ENCODE peak calls at places on chromosomes 6 and 20, in ten cellular contexts. One of them, this sample, is unnamed.

GRCh38 chr20:32484221-32485125 is 100.7 kb downstream of the NOL4L start:
- DNase-seq in adrenal gland: peak
- DNase-seq in K562: no peak
- DNase-seq in nephron progenitor cell: peak
- DNase-seq in fibroblast of the aortic adventitia: no peak
- DNase-seq in neural crest cell: peak
- DNase-seq in BJ: no peak
- DNase-seq in pancreas: peak
- DNase-seq in stomach: peak
- DNase-seq in astrocyte of the spinal cord: no peak
- DNase-seq in this sample: peak

GRCh38 chr20:62288535-62289105 is 14.2 kb upstream of the ADRM1 start:
- DNase-seq in neural crest cell: no peak
- DNase-seq in pancreas: no peak
- DNase-seq in fibroblast of the aortic adventitia: no peak
- DNase-seq in astrocyte of the spinal cord: no peak
- DNase-seq in stomach: no peak
- DNase-seq in K562: no peak
- DNase-seq in adrenal gland: no peak
- DNase-seq in BJ: no peak
- DNase-seq in nephron progenitor cell: no peak
- DNase-seq in this sample: no peak

GRCh38 chr6:31058128-31058894 is 48.0 kb downstream of the MUC22 start:
- DNase-seq in neural crest cell: no peak
- DNase-seq in nephron progenitor cell: no peak
- DNase-seq in adrenal gland: no peak
- DNase-seq in stomach: no peak
- DNase-seq in K562: peak
- DNase-seq in BJ: peak
- DNase-seq in pancreas: no peak
- DNase-seq in astrocyte of the spinal cord: peak
- DNase-seq in fibroblast of the aortic adventitia: peak
- DNase-seq in this sample: peak

GRCh38 chr6:136592930-136593673 is 42.9 kb upstream of the MAP7 start:
- DNase-seq in K562: no peak
- DNase-seq in BJ: no peak
- DNase-seq in stomach: no peak
- DNase-seq in pancreas: no peak
- DNase-seq in astrocyte of the spinal cord: peak
- DNase-seq in neural crest cell: no peak
- DNase-seq in fibroblast of the aortic adventitia: peak
- DNase-seq in adrenal gland: no peak
- DNase-seq in nephron progenitor cell: no peak
- DNase-seq in this sample: peak

GRCh38 chr6:70423189-70424133 is 10.2 kb downstream of the FAM135A start:
- DNase-seq in fibroblast of the aortic adventitia: no peak
- DNase-seq in pancreas: no peak
- DNase-seq in neural crest cell: no peak
- DNase-seq in stomach: no peak
- DNase-seq in BJ: no peak
- DNase-seq in adrenal gland: no peak
- DNase-seq in nephron progenitor cell: no peak
- DNase-seq in astrocyte of the spinal cord: no peak
- DNase-seq in K562: no peak
- DNase-seq in this sample: no peak

GRCh38 chr20:49435639-49436038 is 46.8 kb downstream of the KCNB1 start:
- DNase-seq in neural crest cell: no peak
- DNase-seq in fibroblast of the aortic adventitia: no peak
- DNase-seq in stomach: no peak
- DNase-seq in nephron progenitor cell: no peak
- DNase-seq in pancreas: no peak
- DNase-seq in adrenal gland: no peak
- DNase-seq in K562: no peak
- DNase-seq in BJ: no peak
- DNase-seq in astrocyte of the spinal cord: no peak
- DNase-seq in this sample: peak

GRCh38 chr6:149233056-149233715 is 84.3 kb upstream of the TAB2 start:
- DNase-seq in nephron progenitor cell: no peak
- DNase-seq in pancreas: no peak
- DNase-seq in stomach: no peak
- DNase-seq in astrocyte of the spinal cord: peak
- DNase-seq in K562: peak
- DNase-seq in neural crest cell: no peak
- DNase-seq in adrenal gland: no peak
- DNase-seq in BJ: peak
- DNase-seq in fibroblast of the aortic adventitia: peak
- DNase-seq in this sample: peak

GRCh38 chr20:31497838-31498540 is 16.3 kb upstream of the HM13 start:
- DNase-seq in astrocyte of the spinal cord: no peak
- DNase-seq in K562: peak
- DNase-seq in stomach: no peak
- DNase-seq in pancreas: no peak
- DNase-seq in fibroblast of the aortic adventitia: peak
- DNase-seq in adrenal gland: peak
- DNase-seq in nephron progenitor cell: no peak
- DNase-seq in neural crest cell: no peak
- DNase-seq in BJ: no peak
- DNase-seq in this sample: peak

GRCh38 chr6:138590796-138591709 is 91.8 kb upstream of the NHSL1 start:
- DNase-seq in nephron progenitor cell: peak
- DNase-seq in neural crest cell: peak
- DNase-seq in pancreas: peak
- DNase-seq in K562: peak
- DNase-seq in fibroblast of the aortic adventitia: peak
- DNase-seq in adrenal gland: peak
- DNase-seq in astrocyte of the spinal cord: peak
- DNase-seq in stomach: peak
- DNase-seq in BJ: no peak
- DNase-seq in this sample: peak

GRCh38 chr6:125191916-125192609 is 38.5 kb downstream of the TPD52L1 start:
- DNase-seq in fibroblast of the aortic adventitia: peak
- DNase-seq in neural crest cell: peak
- DNase-seq in nephron progenitor cell: peak
- DNase-seq in stomach: peak
- DNase-seq in K562: peak
- DNase-seq in BJ: no peak
- DNase-seq in adrenal gland: peak
- DNase-seq in astrocyte of the spinal cord: peak
- DNase-seq in pancreas: peak
- DNase-seq in this sample: peak

GRCh38 chr6:42692151-42692911 is 30.1 kb downstream of the PRPH2 start:
- DNase-seq in pancreas: no peak
- DNase-seq in BJ: no peak
- DNase-seq in fibroblast of the aortic adventitia: peak
- DNase-seq in nephron progenitor cell: no peak
- DNase-seq in astrocyte of the spinal cord: peak
- DNase-seq in adrenal gland: peak
- DNase-seq in K562: no peak
- DNase-seq in neural crest cell: no peak
- DNase-seq in stomach: no peak
- DNase-seq in this sample: peak

GRCh38 chr20:34680586-34680985 is 3.7 kb upstream of the PIGU start:
- DNase-seq in K562: no peak
- DNase-seq in astrocyte of the spinal cord: no peak
- DNase-seq in fibroblast of the aortic adventitia: peak
- DNase-seq in adrenal gland: no peak
- DNase-seq in nephron progenitor cell: no peak
- DNase-seq in BJ: no peak
- DNase-seq in neural crest cell: no peak
- DNase-seq in stomach: no peak
- DNase-seq in pancreas: no peak
- DNase-seq in this sample: peak

GRCh38 chr6:148193063-148193680 is 149.5 kb upstream of the SASH1 start:
- DNase-seq in pancreas: no peak
- DNase-seq in K562: no peak
- DNase-seq in adrenal gland: no peak
- DNase-seq in stomach: peak
- DNase-seq in neural crest cell: no peak
- DNase-seq in BJ: no peak
- DNase-seq in fibroblast of the aortic adventitia: peak
- DNase-seq in nephron progenitor cell: no peak
- DNase-seq in astrocyte of the spinal cord: no peak
- DNase-seq in this sample: peak

GRCh38 chr6:55636406-55637102 is 57.6 kb upstream of the HMGCLL1 start:
- DNase-seq in K562: no peak
- DNase-seq in nephron progenitor cell: no peak
- DNase-seq in stomach: no peak
- DNase-seq in astrocyte of the spinal cord: peak
- DNase-seq in pancreas: no peak
- DNase-seq in BJ: no peak
- DNase-seq in neural crest cell: no peak
- DNase-seq in fibroblast of the aortic adventitia: peak
- DNase-seq in adrenal gland: no peak
- DNase-seq in this sample: peak

DNA sequence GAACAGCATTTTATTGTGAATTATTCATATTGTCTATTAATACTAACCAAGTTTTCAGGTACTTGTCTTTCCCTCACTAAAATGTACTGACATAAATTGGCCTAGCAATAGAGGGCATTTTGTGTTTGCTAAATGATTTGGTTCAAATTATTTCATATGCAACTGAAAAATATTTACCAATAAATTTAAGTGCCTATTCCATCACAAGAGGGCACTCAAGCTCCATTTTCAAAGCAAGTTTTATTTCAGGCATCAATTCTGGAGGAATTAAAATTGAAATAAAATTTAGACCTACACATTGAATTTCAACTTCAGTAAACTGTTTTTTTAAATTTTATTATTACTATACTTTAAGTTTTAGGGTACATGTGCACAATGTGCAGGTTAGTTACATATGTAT is 114.3 kb upstream of the SYNCRIP start:
- DNase-seq in adrenal gland: no peak
- DNase-seq in pancreas: no peak
- DNase-seq in BJ: no peak
- DNase-seq in neural crest cell: no peak
- DNase-seq in fibroblast of the aortic adventitia: peak
- DNase-seq in astrocyte of the spinal cord: peak
- DNase-seq in nephron progenitor cell: no peak
- DNase-seq in K562: no peak
- DNase-seq in stomach: no peak
- DNase-seq in this sample: peak
- TF ChIP-seq CTCF in adrenal gland: peak
- TF ChIP-seq CTCF in pancreas: peak
- TF ChIP-seq CTCF in BJ: peak
- TF ChIP-seq CTCF in neural crest cell: peak
- TF ChIP-seq CTCF in fibroblast of the aortic adventitia: peak
- TF ChIP-seq CTCF in astrocyte of the spinal cord: peak
- TF ChIP-seq CTCF in nephron progenitor cell: peak
- TF ChIP-seq CTCF in K562: no peak
- TF ChIP-seq CTCF in stomach: no peak
- TF ChIP-seq CTCF in this sample: peak

GRCh38 chr6:78953798-78954197 is 86.4 kb downstream of the IRAK1BP1 start:
- DNase-seq in pancreas: no peak
- DNase-seq in BJ: no peak
- DNase-seq in astrocyte of the spinal cord: no peak
- DNase-seq in neural crest cell: no peak
- DNase-seq in adrenal gland: no peak
- DNase-seq in nephron progenitor cell: no peak
- DNase-seq in fibroblast of the aortic adventitia: no peak
- DNase-seq in stomach: no peak
- DNase-seq in K562: no peak
- DNase-seq in this sample: no peak
- TF ChIP-seq CTCF in pancreas: no peak
- TF ChIP-seq CTCF in BJ: no peak
- TF ChIP-seq CTCF in astrocyte of the spinal cord: no peak
- TF ChIP-seq CTCF in neural crest cell: no peak
- TF ChIP-seq CTCF in adrenal gland: no peak
- TF ChIP-seq CTCF in nephron progenitor cell: no peak
- TF ChIP-seq CTCF in fibroblast of the aortic adventitia: no peak
- TF ChIP-seq CTCF in stomach: no peak
- TF ChIP-seq CTCF in K562: no peak
- TF ChIP-seq CTCF in this sample: no peak

DNA sequence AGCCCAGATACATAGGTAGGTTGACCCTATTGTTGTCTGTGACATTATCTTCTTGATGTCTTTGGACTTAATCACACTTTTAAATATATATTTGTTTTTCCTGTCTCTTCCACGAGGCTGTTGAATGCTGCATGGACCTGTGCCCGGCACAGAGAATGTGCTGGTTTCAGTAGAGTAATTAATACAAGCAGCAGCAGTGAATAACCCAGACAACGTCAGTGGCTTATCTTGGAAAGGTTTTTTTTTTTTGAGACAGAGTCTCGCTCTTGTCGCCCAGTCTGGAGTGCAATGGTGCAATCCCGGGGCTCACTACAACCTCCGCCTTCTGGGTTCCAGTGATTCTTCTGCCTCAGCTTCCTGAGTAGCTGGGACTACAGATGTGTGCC is 108.2 kb downstream of the CDH26 start:
- DNase-seq in nephron progenitor cell: no peak
- DNase-seq in K562: no peak
- DNase-seq in BJ: no peak
- DNase-seq in adrenal gland: no peak
- DNase-seq in neural crest cell: no peak
- DNase-seq in fibroblast of the aortic adventitia: no peak
- DNase-seq in stomach: no peak
- DNase-seq in pancreas: no peak
- DNase-seq in astrocyte of the spinal cord: no peak
- DNase-seq in this sample: no peak
- TF ChIP-seq CTCF in nephron progenitor cell: no peak
- TF ChIP-seq CTCF in K562: no peak
- TF ChIP-seq CTCF in BJ: no peak
- TF ChIP-seq CTCF in adrenal gland: no peak
- TF ChIP-seq CTCF in neural crest cell: no peak
- TF ChIP-seq CTCF in fibroblast of the aortic adventitia: no peak
- TF ChIP-seq CTCF in stomach: no peak
- TF ChIP-seq CTCF in pancreas: no peak
- TF ChIP-seq CTCF in astrocyte of the spinal cord: no peak
- TF ChIP-seq CTCF in this sample: no peak

GRCh38 chr6:52346503-52346902 is 15.4 kb upstream of the PAQR8 start:
- DNase-seq in neural crest cell: no peak
- DNase-seq in pancreas: no peak
- DNase-seq in astrocyte of the spinal cord: no peak
- DNase-seq in fibroblast of the aortic adventitia: peak
- DNase-seq in adrenal gland: no peak
- DNase-seq in stomach: no peak
- DNase-seq in K562: no peak
- DNase-seq in BJ: no peak
- DNase-seq in nephron progenitor cell: no peak
- DNase-seq in this sample: no peak

GRCh38 chr6:52336919-52337561 is 24.9 kb upstream of the PAQR8 start:
- DNase-seq in fibroblast of the aortic adventitia: no peak
- DNase-seq in adrenal gland: no peak
- DNase-seq in stomach: no peak
- DNase-seq in K562: peak
- DNase-seq in pancreas: no peak
- DNase-seq in BJ: no peak
- DNase-seq in neural crest cell: no peak
- DNase-seq in astrocyte of the spinal cord: no peak
- DNase-seq in nephron progenitor cell: no peak
- DNase-seq in this sample: no peak

GRCh38 chr6:52340603-52340880 is 21.4 kb upstream of the PAQR8 start:
- DNase-seq in astrocyte of the spinal cord: no peak
- DNase-seq in neural crest cell: no peak
- DNase-seq in fibroblast of the aortic adventitia: no peak
- DNase-seq in stomach: no peak
- DNase-seq in K562: no peak
- DNase-seq in pancreas: no peak
- DNase-seq in adrenal gland: no peak
- DNase-seq in BJ: no peak
- DNase-seq in nephron progenitor cell: no peak
- DNase-seq in this sample: no peak

GRCh38 chr6:52337633-52338290 is 24.2 kb upstream of the PAQR8 start:
- DNase-seq in pancreas: no peak
- DNase-seq in K562: no peak
- DNase-seq in fibroblast of the aortic adventitia: no peak
- DNase-seq in adrenal gland: no peak
- DNase-seq in nephron progenitor cell: no peak
- DNase-seq in BJ: no peak
- DNase-seq in stomach: no peak
- DNase-seq in astrocyte of the spinal cord: no peak
- DNase-seq in neural crest cell: no peak
- DNase-seq in this sample: no peak

GRCh38 chr6:52341861-52342260 is 20.1 kb upstream of the PAQR8 start:
- DNase-seq in nephron progenitor cell: no peak
- DNase-seq in pancreas: no peak
- DNase-seq in K562: no peak
- DNase-seq in astrocyte of the spinal cord: no peak
- DNase-seq in fibroblast of the aortic adventitia: no peak
- DNase-seq in adrenal gland: no peak
- DNase-seq in stomach: no peak
- DNase-seq in neural crest cell: no peak
- DNase-seq in BJ: no peak
- DNase-seq in this sample: no peak
- TF ChIP-seq CTCF in nephron progenitor cell: no peak
- TF ChIP-seq CTCF in pancreas: no peak
- TF ChIP-seq CTCF in K562: no peak
- TF ChIP-seq CTCF in astrocyte of the spinal cord: no peak
- TF ChIP-seq CTCF in fibroblast of the aortic adventitia: no peak
- TF ChIP-seq CTCF in adrenal gland: no peak
- TF ChIP-seq CTCF in stomach: no peak
- TF ChIP-seq CTCF in neural crest cell: no peak
- TF ChIP-seq CTCF in BJ: no peak
- TF ChIP-seq CTCF in this sample: no peak

This sample was measured in MCF 10A.